ENCODE peak calls at places on chromosomes 12 and 14, in nine cellular contexts. R is esophagus muscularis mucosa, F is K562, D is sigmoid colon, I is SK-N-SH, J is stomach, N is HepG2, M is GM12878, Y is suprapubic skin. V is an unnamed sample.

GRCh38 chr12:89117448-89118034 is 234.8 kb downstream of the DUSP6 start:
- DNase-seq in R (no peak), F (no peak), D (no peak), I (no peak), J (peak), N (peak), M (no peak), Y (no peak), V (peak)

GRCh38 chr14:67674480-67675218 is at the start of gene VTI1B:
- DNase-seq in R (no peak), F (peak), D (peak), I (peak), J (peak), N (peak), M (no peak), Y (peak), V (peak)

GRCh38 chr12:109844983-109845841 is 12.0 kb upstream of the TRPV4 start:
- DNase-seq in R (no peak), F (peak), D (peak), I (peak), J (peak), N (peak), M (peak), Y (peak), V (peak)

GRCh38 chr12:50050410-50051280 is 6.8 kb upstream of the ASIC1 start:
- DNase-seq in R (peak), F (peak), D (peak), I (peak), J (peak), N (peak), M (no peak), Y (peak), V (peak)

GRCh38 chr14:70013269-70013873 is 134.2 kb downstream of the SMOC1 start:
- DNase-seq in R (no peak), F (peak), D (no peak), I (peak), J (peak), N (peak), M (no peak), Y (no peak), V (peak)

GRCh38 chr12:26264215-26264838 is 69.0 kb downstream of the SSPN start:
- DNase-seq in R (peak), F (no peak), D (no peak), I (no peak), J (no peak), N (no peak), M (no peak), Y (no peak), V (no peak)

GRCh38 chr12:18578191-18578590 is 159.6 kb downstream of the PLCZ1 start:
- DNase-seq in R (no peak), F (no peak), D (no peak), I (no peak), J (no peak), N (no peak), M (no peak), Y (no peak), V (no peak)

GRCh38 chr12:67893003-67893402 is 96.2 kb upstream of the IFNG-AS1 start:
- DNase-seq in R (no peak), F (no peak), D (no peak), I (no peak), J (no peak), N (no peak), M (no peak), Y (no peak), V (no peak)

GRCh38 chr12:48121522-48121921 is 2.4 kb downstream of the PFKM start:
- DNase-seq in R (no peak), F (no peak), D (no peak), I (no peak), J (no peak), N (no peak), M (no peak), Y (no peak), V (no peak)

GRCh38 chr12:33192226-33192625 is 247.4 kb downstream of the SYT10 start:
- DNase-seq in R (no peak), F (no peak), D (no peak), I (no peak), J (no peak), N (no peak), M (no peak), Y (no peak), V (no peak)

GRCh38 chr12:4153343-4153892 is 120.1 kb upstream of the CCND2 start:
- DNase-seq in R (no peak), F (peak), D (no peak), I (no peak), J (no peak), N (no peak), M (peak), Y (no peak), V (peak)

DNA sequence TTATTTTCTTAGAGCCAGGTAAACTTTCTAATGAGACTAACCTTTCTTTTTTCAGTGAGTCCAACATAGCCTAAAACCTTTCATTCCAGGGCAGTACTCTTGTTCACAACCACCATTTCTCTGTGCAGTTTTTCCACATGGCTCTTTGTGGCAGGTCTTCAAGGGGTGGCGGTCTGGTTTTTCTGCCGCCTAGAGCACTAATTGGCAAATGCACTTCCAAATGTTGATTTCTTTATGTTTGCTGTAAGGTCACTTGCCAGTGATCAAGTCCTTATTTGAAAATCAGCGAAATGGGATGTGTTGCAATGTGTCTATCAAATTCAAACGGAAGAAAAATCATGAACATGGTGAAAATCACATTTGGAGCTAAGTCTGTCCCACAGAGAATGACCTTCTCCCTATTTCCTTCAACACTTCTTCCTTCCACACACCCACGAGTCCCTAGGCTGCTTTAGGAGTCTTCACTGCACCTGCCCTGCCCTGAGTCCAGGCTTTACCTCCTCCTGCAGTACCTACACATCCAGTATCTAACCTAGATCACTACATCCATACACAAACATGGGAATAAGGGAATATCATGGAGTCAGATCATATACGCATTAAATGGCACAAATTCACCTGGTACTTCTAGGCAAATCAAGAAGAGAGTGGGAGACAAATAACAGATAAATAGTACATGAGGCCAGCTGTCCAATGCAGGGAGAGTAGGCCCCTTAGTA is 1.9 kb downstream of the SRGAP1 start:
- DNase-seq in R (no peak), F (no peak), D (no peak), I (peak), J (no peak), N (no peak), M (no peak), Y (no peak), V (no peak)
- H3K4me3 ChIP-seq in R (peak), F (no peak), D (no peak), I (peak), J (peak), N (peak), M (no peak), Y (peak), V (peak)

GRCh38 chr14:65054471-65055085 is 47.7 kb downstream of the MAX start:
- DNase-seq in R (no peak), F (no peak), D (no peak), I (no peak), J (peak), N (no peak), M (no peak), Y (no peak), V (no peak)
- TF ChIP-seq POLR2AphosphoS5 in R (no peak), F (no peak), D (no peak), I (no peak), J (no peak), N (no peak), M (no peak), Y (no peak), V (no peak)

GRCh38 chr14:89674906-89675305 is 257.9 kb upstream of the FOXN3 start:
- DNase-seq in R (no peak), F (no peak), D (no peak), I (no peak), J (no peak), N (no peak), M (no peak), Y (no peak), V (no peak)

GRCh38 chr14:89673499-89674225 is 256.6 kb upstream of the FOXN3 start:
- DNase-seq in R (no peak), F (no peak), D (no peak), I (no peak), J (no peak), N (no peak), M (no peak), Y (no peak), V (peak)

GRCh38 chr14:89669209-89669608 is 252.2 kb upstream of the FOXN3 start:
- DNase-seq in R (no peak), F (no peak), D (no peak), I (no peak), J (no peak), N (no peak), M (no peak), Y (no peak), V (peak)

GRCh38 chr14:89675590-89675989 is 258.6 kb upstream of the FOXN3 start:
- DNase-seq in R (no peak), F (no peak), D (no peak), I (no peak), J (no peak), N (no peak), M (no peak), Y (no peak), V (no peak)

GRCh38 chr14:89672636-89673279 is 255.7 kb upstream of the FOXN3 start:
- DNase-seq in R (no peak), F (no peak), D (no peak), I (no peak), J (peak), N (peak), M (no peak), Y (no peak), V (peak)
- TF ChIP-seq EP300 in R (no peak), F (no peak), D (no peak), I (no peak), J (no peak), N (no peak), M (no peak), Y (no peak), V (no peak)

DNA sequence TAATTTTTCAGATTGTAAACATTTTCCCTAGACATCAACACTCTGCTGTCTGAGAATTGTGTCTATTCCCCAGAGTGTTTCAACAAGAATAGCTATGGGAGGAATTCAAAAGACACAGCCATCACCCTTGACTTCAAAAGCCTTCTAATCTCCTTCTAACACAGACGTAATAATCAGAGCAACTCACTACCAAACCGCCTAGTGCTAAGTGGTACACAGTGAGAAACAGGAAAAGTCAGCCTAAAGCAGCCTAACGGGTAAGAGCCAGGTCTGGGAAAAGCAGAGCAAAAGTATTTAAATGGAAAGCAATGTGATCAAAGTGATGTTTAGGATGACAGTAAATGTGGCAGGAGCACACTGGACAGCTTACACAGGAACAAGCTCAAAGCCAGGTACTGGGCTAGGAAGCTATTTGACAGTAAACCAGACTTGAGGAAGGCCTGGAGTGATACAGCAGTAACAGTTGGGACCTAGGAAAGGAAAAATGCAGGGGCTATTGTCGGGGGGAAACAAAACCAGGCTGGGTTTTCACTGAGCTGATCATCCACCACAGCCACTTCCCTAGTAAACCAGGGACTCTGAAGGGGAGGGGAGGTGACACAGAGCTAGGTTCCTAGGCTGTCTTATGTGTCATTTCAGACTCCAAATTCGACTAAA is 29.4 kb downstream of the CORO1C start:
- DNase-seq in R (peak), F (no peak), D (no peak), I (no peak), J (no peak), N (no peak), M (no peak), Y (no peak), V (no peak)
- H3K4me3 ChIP-seq in R (no peak), F (no peak), D (no peak), I (no peak), J (no peak), N (no peak), M (no peak), Y (no peak), V (no peak)

DNA sequence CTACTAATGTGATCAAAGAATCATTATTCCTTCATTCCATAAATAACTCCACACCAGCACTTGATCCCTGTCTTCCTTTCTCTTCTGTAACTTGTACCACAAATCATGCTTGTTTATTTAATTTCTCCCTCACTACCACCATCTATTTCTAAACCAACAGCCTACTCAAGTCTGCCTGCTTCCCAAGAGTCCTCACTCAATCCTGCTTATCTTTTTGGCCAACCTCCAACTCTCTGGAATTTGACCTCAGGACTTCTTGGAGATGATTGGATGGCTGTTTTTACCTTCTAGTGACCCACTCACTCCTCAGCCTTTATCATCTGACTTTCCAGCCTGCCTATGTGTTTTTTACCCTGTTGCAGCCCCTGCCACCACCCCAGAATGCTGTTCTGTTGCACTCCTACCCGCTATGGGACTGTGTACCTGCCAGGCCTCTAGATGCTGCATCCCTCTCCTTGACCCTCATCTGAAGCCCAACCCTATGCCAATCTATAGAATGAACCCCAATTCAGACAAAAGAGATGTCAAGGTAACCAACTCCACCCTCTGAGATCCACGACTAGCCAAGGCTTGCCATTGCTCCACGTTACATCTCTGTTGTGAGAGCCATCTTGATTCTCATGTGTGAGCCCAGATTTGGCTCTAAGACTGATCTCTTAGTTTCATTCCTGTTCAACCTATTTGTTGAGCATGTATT is 150.2 kb upstream of the PLEKHG7 start:
- DNase-seq in R (no peak), F (no peak), D (no peak), I (no peak), J (no peak), N (no peak), M (no peak), Y (no peak), V (no peak)
- TF ChIP-seq POLR2AphosphoS5 in R (no peak), F (no peak), D (no peak), I (no peak), J (no peak), N (no peak), M (no peak), Y (no peak), V (no peak)

GRCh38 chr12:55847603-55848329 is 5.0 kb upstream of the MMP19 start:
- DNase-seq in R (peak), F (peak), D (peak), I (peak), J (peak), N (peak), M (no peak), Y (peak), V (peak)
- TF ChIP-seq EP300 in R (peak), F (no peak), D (peak), I (no peak), J (peak), N (no peak), M (no peak), Y (peak), V (peak)

V was measured in transverse colon.